ENCODE peak calls at places on chromosomes 7 and 10, in five cellular contexts. G is CD4-positive, alpha-beta T cell; A is brain microvascular endothelial cell; M is AG10803; C is endothelial cell of umbilical vein. K is an unnamed sample.
A peak's percentile ranks its signal among the peaks of the same experiment; 100 is the strongest.

GRCh38 chr7:50978633-50979215 is 196.0 kb upstream of the GRB10 start:
- DNase-seq in G (no peak), A (peak; percentile 24), M (peak; percentile 1), C (no peak), K (no peak)

GRCh38 chr10:100562008-100562672 is 26.4 kb downstream of the HIF1AN start:
- DNase-seq in C (peak; percentile 51), A (peak; percentile 36), G (peak; percentile 72), M (peak; percentile 55), K (peak; percentile 80)

GRCh38 chr7:74405191-74405898 is 48.4 kb upstream of the GTF2IRD1 start:
- DNase-seq in G (no peak), A (peak; percentile 12), M (no peak), C (no peak), K (no peak)

GRCh38 chr7:102991540-102992214 is 78.9 kb downstream of the LRRC17 start:
- DNase-seq in C (peak; percentile 97), G (no peak), M (peak; percentile 86), A (peak; percentile 97), K (no peak)

GRCh38 chr10:129525408-129525807 is 58.4 kb downstream of the MGMT start:
- DNase-seq in G (no peak), A (peak; percentile 24), C (no peak), M (peak; percentile 79), K (no peak)

GRCh38 chr10:107144490-107144889 is 20.0 kb downstream of the SORCS1 start:
- DNase-seq in A (no peak), M (no peak), C (no peak), G (no peak), K (no peak)

GRCh38 chr7:102395620-102395957 is 574 bp upstream of the PRKRIP1 start:
- DNase-seq in G (no peak), A (no peak), C (no peak), M (no peak), K (no peak)

GRCh38 chr7:50427518-50427917 is 22.6 kb downstream of the FIGNL1 start:
- DNase-seq in G (no peak), A (no peak), M (no peak), C (no peak), K (no peak)

GRCh38 chr7:77933394-77933793 is 134.8 kb downstream of the PHTF2 start:
- DNase-seq in G (no peak), A (peak; percentile 37), C (peak; percentile 70), M (peak; percentile 31), K (no peak)

GRCh38 chr7:90655566-90655965 is 59.4 kb downstream of the CDK14 start:
- DNase-seq in A (peak; percentile 73), G (no peak), C (peak; percentile 85), M (peak; percentile 86), K (no peak)

GRCh38 chr10:99730026-99730425 is 1.9 kb downstream of the COX15 start:
- DNase-seq in M (no peak), A (peak; percentile 23), C (no peak), G (no peak), K (no peak)

GRCh38 chr7:36301914-36302771 is 87.5 kb upstream of the ANLN start:
- DNase-seq in C (peak; percentile 4), M (no peak), A (no peak), G (no peak), K (no peak)

GRCh38 chr7:70568674-70569334 is 563.1 kb upstream of the GALNT17 start:
- DNase-seq in M (no peak), G (no peak), C (no peak), A (no peak), K (no peak)

GRCh38 chr7:41787951-41788350 is 85.1 kb upstream of the INHBA start:
- DNase-seq in C (no peak), G (no peak), M (no peak), A (no peak), K (no peak)

GRCh38 chr10:86391236-86391840 is 24.7 kb upstream of the GRID1 start:
- DNase-seq in M (no peak), A (no peak), G (no peak), C (no peak), K (no peak)

GRCh38 chr7:82740246-82740848 is 296.8 kb upstream of the CACNA2D1 start:
- DNase-seq in C (peak; percentile 51), M (peak; percentile 61), A (peak; percentile 69), G (no peak), K (no peak)

GRCh38 chr7:155214328-155214986 is 83.2 kb upstream of the INSIG1 start:
- DNase-seq in A (no peak), C (no peak), M (peak; percentile 66), G (no peak), K (no peak)

GRCh38 chr10:71837085-71837827 is 13.8 kb downstream of the PSAP start:
- DNase-seq in M (no peak), C (no peak), A (no peak), G (no peak), K (no peak)

GRCh38 chr7:25519962-25520562 is 291.8 kb upstream of the NPVF start:
- DNase-seq in C (no peak), M (no peak), A (no peak), G (no peak), K (no peak)

GRCh38 chr7:5636446-5636835 is 145.0 kb downstream of the RNF216 start:
- DNase-seq in G (no peak), M (peak; percentile 42), A (no peak), C (peak; percentile 51), K (no peak)

GRCh38 chr7:49850921-49851613 is 77.6 kb downstream of the VWC2 start:
- DNase-seq in G (no peak), C (no peak), M (no peak), A (no peak), K (no peak)

GRCh38 chr10:49484501-49485230 is 54.3 kb downstream of the ERCC6 start:
- DNase-seq in G (no peak), C (no peak), A (peak; percentile 72), M (peak; percentile 40), K (no peak)

GRCh38 chr10:49272251-49273081 is 26.5 kb upstream of the C10orf71 start:
- DNase-seq in M (peak; percentile 70), C (no peak), A (peak; percentile 29), G (no peak), K (peak; percentile 53)

GRCh38 chr7:133207687-133208086 is 45.2 kb upstream of the EXOC4 start:
- DNase-seq in G (no peak), A (no peak), C (no peak), M (peak; percentile 15), K (no peak)
- TF ChIP-seq CTCF in G (no peak), A (peak; percentile 28), C (peak; percentile 8), M (peak; percentile 17), K (peak; percentile 49)

DNA sequence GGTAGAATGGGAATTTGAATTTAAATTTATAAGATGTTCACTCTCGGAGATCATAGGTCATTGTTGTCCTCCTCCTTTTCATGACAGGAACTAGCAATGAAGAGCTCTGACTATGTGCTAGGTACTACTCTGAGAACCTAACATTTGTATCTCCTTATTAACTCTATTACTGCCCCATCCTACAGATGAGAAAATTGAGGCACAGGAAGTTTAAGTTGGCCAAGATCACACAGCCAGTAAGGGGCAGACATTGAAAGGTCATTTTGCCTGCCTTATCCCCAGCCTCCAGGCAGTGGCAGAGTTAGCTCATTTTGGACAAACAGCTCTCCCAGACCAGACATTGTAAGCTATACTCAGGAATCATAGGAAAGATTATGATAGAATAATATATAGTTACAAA is 6.0 kb downstream of the SRGN start:
- DNase-seq in A (no peak), C (no peak), M (peak; percentile 42), G (no peak), K (no peak)
- TF ChIP-seq CTCF in A (peak; percentile 26), C (no peak), M (peak; percentile 50), G (no peak), K (no peak)

GRCh38 chr7:98836811-98837631 is 32.8 kb downstream of the TMEM130 start:
- DNase-seq in C (no peak), A (peak; percentile 14), G (no peak), M (no peak), K (no peak)
- TF ChIP-seq CTCF in C (peak; percentile 53), A (peak; percentile 80), G (peak; percentile 14), M (peak; percentile 58), K (peak; percentile 80)

GRCh38 chr10:119643306-119644214 is 7.6 kb upstream of the BAG3 start:
- DNase-seq in M (peak; percentile 86), A (no peak), G (no peak), C (no peak), K (no peak)
- TF ChIP-seq CTCF in M (peak; percentile 15), A (peak; percentile 18), G (no peak), C (no peak), K (no peak)

K was measured in type B pancreatic cell.